ENCODE peak calls at places on chromosomes 4 and X, in seven cellular contexts. R is left lung; G is HS-27A; F is activated T-helper 1 cell treated with anti-CD3 and anti-CD28 coated beads, Interleukin-2, amount 50 U/mL, for 16 hours; O is NCI-H1092 treated with DMSO at 0.1 percent for 48 hours; I is hypothalamus; Q is stimulated activated CD4-positive, alpha-beta T cell treated with anti-CD3 and anti-CD28 coated beads, Interleukin-4, amount 100 ng/mL, for 1 hour. P is an unnamed sample.

GRCh38 chr4:2417765-2418651 is at the start of gene ZFYVE28:
- DNase-seq in R (no peak), O (no peak), Q (peak), I (no peak), G (no peak), F (no peak), P (no peak)

GRCh38 chr4:150867148-150867547 is 147.9 kb downstream of the LRBA start:
- DNase-seq in Q (no peak), F (no peak), G (peak), R (no peak), I (no peak), O (peak), P (peak)

GRCh38 chr4:95049838-95050237 is 292.1 kb downstream of the BMPR1B start:
- DNase-seq in G (no peak), F (no peak), Q (no peak), R (no peak), O (no peak), I (no peak), P (no peak)

GRCh38 chrX:107025538-107025937 is 25.5 kb upstream of the MORC4 start:
- DNase-seq in F (no peak), I (no peak), R (no peak), O (peak), Q (no peak), G (no peak), P (peak)

GRCh38 chr4:10981611-10982010 is 297.0 kb upstream of the CLNK start:
- DNase-seq in F (no peak), Q (no peak), R (no peak), O (no peak), I (no peak), G (no peak), P (no peak)

GRCh38 chr4:71257761-71258160 is 81.1 kb upstream of the SLC4A4 start:
- DNase-seq in R (no peak), O (no peak), G (no peak), I (no peak), F (no peak), Q (no peak), P (no peak)

GRCh38 chr4:6618386-6619115 is 21.9 kb upstream of the MRFAP1 start:
- DNase-seq in G (no peak), Q (no peak), O (no peak), R (no peak), I (no peak), F (no peak), P (no peak)

GRCh38 chr4:110139106-110139505 is 59.3 kb downstream of the ELOVL6 start:
- DNase-seq in O (no peak), F (no peak), I (no peak), G (no peak), Q (no peak), R (no peak), P (no peak)

GRCh38 chrX:137749282-137749681 is 183.4 kb downstream of the ZIC3 start:
- DNase-seq in I (no peak), G (no peak), F (no peak), Q (no peak), O (peak), R (no peak), P (no peak)

GRCh38 chrX:136529795-136530194 is 2.2 kb upstream of the VGLL1 start:
- DNase-seq in G (no peak), F (no peak), O (no peak), R (no peak), Q (no peak), I (no peak), P (no peak)

GRCh38 chr4:140557831-140558435 is 10.8 kb downstream of the UCP1 start:
- DNase-seq in F (no peak), R (no peak), G (no peak), I (no peak), Q (no peak), O (no peak), P (no peak)

GRCh38 chrX:30065226-30065625 is 150.1 kb upstream of the MAGEB2 start:
- DNase-seq in I (no peak), R (no peak), O (no peak), F (no peak), Q (no peak), G (peak), P (no peak)

GRCh38 chr4:124873361-124874171 is 161.0 kb upstream of the ANKRD50 start:
- DNase-seq in R (no peak), Q (no peak), I (no peak), G (no peak), O (no peak), F (no peak), P (no peak)

GRCh38 chr4:163542275-163542674 is 47.8 kb downstream of the TMA16 start:
- DNase-seq in Q (no peak), F (no peak), R (no peak), G (no peak), O (no peak), I (no peak), P (no peak)

GRCh38 chrX:115616943-115617563 is 56.1 kb downstream of the PLS3 start:
- DNase-seq in I (no peak), G (no peak), R (no peak), O (no peak), F (no peak), Q (no peak), P (no peak)

GRCh38 chrX:56813318-56813837 is 84.3 kb downstream of the NBDY start:
- DNase-seq in G (peak), I (no peak), R (peak), O (no peak), Q (peak), F (no peak), P (no peak)

GRCh38 chrX:48045410-48046311 is 25.8 kb downstream of the ZNF630 start:
- DNase-seq in Q (no peak), R (no peak), F (no peak), G (peak), O (no peak), I (no peak), P (no peak)

GRCh38 chr4:117412661-117413060 is 327.3 kb upstream of the TRAM1L1 start:
- DNase-seq in F (no peak), G (no peak), R (no peak), I (no peak), O (no peak), Q (no peak), P (no peak)

GRCh38 chrX:150361777-150362351 is 1.3 kb upstream of the MAMLD1 start:
- DNase-seq in O (no peak), G (no peak), I (no peak), R (no peak), F (peak), Q (peak), P (no peak)

GRCh38 chr4:37475087-37475486 is 211.1 kb downstream of the RELL1 start:
- DNase-seq in I (no peak), G (no peak), R (no peak), Q (no peak), O (no peak), F (no peak), P (no peak)

GRCh38 chrX:105765691-105766090 is 56.6 kb upstream of the NRK start:
- DNase-seq in O (no peak), G (no peak), Q (no peak), I (no peak), R (no peak), F (no peak), P (no peak)

GRCh38 chr4:158578476-158578875 is 56.8 kb downstream of the RXFP1 start:
- DNase-seq in R (no peak), Q (no peak), F (no peak), G (no peak), I (no peak), O (no peak), P (no peak)

GRCh38 chrX:45070116-45071007 is 130.3 kb downstream of the DIPK2B start:
- DNase-seq in G (peak), F (no peak), O (peak), I (no peak), Q (no peak), R (no peak), P (peak)

GRCh38 chr4:7169134-7169533 is 23.2 kb upstream of the SORCS2 start:
- DNase-seq in O (no peak), Q (no peak), G (no peak), I (no peak), F (no peak), R (peak), P (no peak)

GRCh38 chrX:80667967-80668366 is 141.7 kb downstream of the BRWD3 start:
- DNase-seq in R (no peak), Q (no peak), F (no peak), O (no peak), I (no peak), G (no peak), P (no peak)

GRCh38 chr4:59537231-59537886 is 1662.8 kb upstream of the ADGRL3 start:
- DNase-seq in Q (no peak), I (no peak), O (no peak), F (no peak), R (no peak), G (no peak), P (no peak)

GRCh38 chr4:7624361-7624760 is 189.6 kb upstream of the PSAPL1 start:
- DNase-seq in O (no peak), I (no peak), F (no peak), G (no peak), R (no peak), Q (no peak), P (no peak)

GRCh38 chrX:46180258-46180687 is 364.9 kb downstream of the ZNF674 start:
- DNase-seq in O (peak), F (no peak), Q (no peak), I (no peak), R (peak), G (peak), P (peak)

GRCh38 chr4:88158360-88159136 is at the start of gene ABCG2:
- DNase-seq in R (peak), F (no peak), Q (peak), G (no peak), O (no peak), I (no peak), P (no peak)